ENCODE peak calls at places on chromosome 7, in four cellular contexts. P is GM12865, O is GM12891, X is non-pigmented ciliary epithelial cell. W is an unnamed sample.

GRCh38 chr7:31145339-31145738 is 93.2 kb downstream of the ADCYAP1R1 start:
- DNase-seq in P (no peak), O (no peak), X (no peak), W (no peak)

GRCh38 chr7:46943996-46944395 is 637.9 kb downstream of the TNS3 start:
- DNase-seq in O (no peak), P (no peak), X (no peak), W (no peak)

GRCh38 chr7:47253650-47254080 is 328.2 kb downstream of the TNS3 start:
- DNase-seq in O (no peak), P (no peak), X (peak; percentile 19), W (no peak)

GRCh38 chr7:84729284-84729683 is 457.6 kb downstream of the SEMA3D start:
- DNase-seq in X (peak; percentile 94), P (no peak), O (no peak), W (no peak)

GRCh38 chr7:132394283-132395003 is 181.8 kb downstream of the PLXNA4 start:
- DNase-seq in O (no peak), P (peak; percentile 18), X (no peak), W (no peak)

GRCh38 chr7:112366886-112367285 is 83.4 kb upstream of the IFRD1 start:
- DNase-seq in O (no peak), P (no peak), X (no peak), W (no peak)

GRCh38 chr7:98107313-98107691 is 640 bp downstream of the LMTK2 start:
- DNase-seq in O (no peak), P (peak; percentile 38), X (no peak), W (no peak)

GRCh38 chr7:20508109-20508508 is 107.4 kb upstream of the ABCB5 start:
- DNase-seq in P (no peak), X (no peak), O (no peak), W (no peak)

GRCh38 chr7:157771-158251 is 34.6 kb upstream of the FAM20C start:
- DNase-seq in O (no peak), P (no peak), X (no peak), W (no peak)

GRCh38 chr7:116733924-116734591 is 62.1 kb downstream of the MET start:
- DNase-seq in X (no peak), P (peak; percentile 9), O (no peak), W (no peak)

GRCh38 chr7:48049850-48050249 is 14.5 kb downstream of the C7orf57 start:
- DNase-seq in O (no peak), X (no peak), P (no peak), W (no peak)

W was measured in caudate nucleus.